ENCODE peak calls at places on chromosome 15, in nine cellular contexts. One of them, this sample, is unnamed.

GRCh38 chr15:69540622-69541021 is 88.0 kb downstream of the RPLP1 start:
- DNase-seq in choroid plexus epithelial cell: no peak
- DNase-seq in progenitor cell of endocrine pancreas: no peak
- DNase-seq in GM20000: no peak
- DNase-seq in heart left ventricle: no peak
- DNase-seq in cardiac muscle cell: no peak
- DNase-seq in WTC11: no peak
- DNase-seq in mucosa of descending colon: no peak
- DNase-seq in tibial artery: no peak
- DNase-seq in this sample: no peak

GRCh38 chr15:82051664-82052063 is 5.8 kb upstream of the MEX3B start:
- DNase-seq in GM20000: no peak
- DNase-seq in tibial artery: no peak
- DNase-seq in heart left ventricle: peak
- DNase-seq in choroid plexus epithelial cell: peak
- DNase-seq in cardiac muscle cell: peak
- DNase-seq in WTC11: no peak
- DNase-seq in progenitor cell of endocrine pancreas: no peak
- DNase-seq in mucosa of descending colon: no peak
- DNase-seq in this sample: no peak

GRCh38 chr15:34583399-34584320 is at the start of gene GOLGA8B:
- DNase-seq in choroid plexus epithelial cell: peak
- DNase-seq in mucosa of descending colon: peak
- DNase-seq in WTC11: peak
- DNase-seq in cardiac muscle cell: peak
- DNase-seq in GM20000: peak
- DNase-seq in heart left ventricle: peak
- DNase-seq in progenitor cell of endocrine pancreas: peak
- DNase-seq in tibial artery: no peak
- DNase-seq in this sample: peak

GRCh38 chr15:60937278-60937677 is 291.8 kb downstream of the RORA start:
- DNase-seq in cardiac muscle cell: no peak
- DNase-seq in tibial artery: no peak
- DNase-seq in progenitor cell of endocrine pancreas: no peak
- DNase-seq in WTC11: no peak
- DNase-seq in GM20000: no peak
- DNase-seq in choroid plexus epithelial cell: no peak
- DNase-seq in mucosa of descending colon: no peak
- DNase-seq in heart left ventricle: no peak
- DNase-seq in this sample: no peak

GRCh38 chr15:27527490-27528067 is 556.6 kb downstream of the GABRG3 start:
- DNase-seq in tibial artery: no peak
- DNase-seq in heart left ventricle: no peak
- DNase-seq in choroid plexus epithelial cell: no peak
- DNase-seq in GM20000: no peak
- DNase-seq in WTC11: peak
- DNase-seq in mucosa of descending colon: no peak
- DNase-seq in cardiac muscle cell: no peak
- DNase-seq in progenitor cell of endocrine pancreas: no peak
- DNase-seq in this sample: no peak

GRCh38 chr15:36810656-36811449 is 231.4 kb downstream of the CDIN1 start:
- DNase-seq in mucosa of descending colon: no peak
- DNase-seq in heart left ventricle: no peak
- DNase-seq in progenitor cell of endocrine pancreas: no peak
- DNase-seq in cardiac muscle cell: no peak
- DNase-seq in GM20000: no peak
- DNase-seq in choroid plexus epithelial cell: no peak
- DNase-seq in WTC11: peak
- DNase-seq in tibial artery: no peak
- DNase-seq in this sample: no peak

GRCh38 chr15:51647128-51647562 is 24.6 kb upstream of the DMXL2 start:
- DNase-seq in tibial artery: peak
- DNase-seq in WTC11: no peak
- DNase-seq in progenitor cell of endocrine pancreas: no peak
- DNase-seq in cardiac muscle cell: peak
- DNase-seq in heart left ventricle: peak
- DNase-seq in choroid plexus epithelial cell: peak
- DNase-seq in GM20000: no peak
- DNase-seq in mucosa of descending colon: peak
- DNase-seq in this sample: no peak

GRCh38 chr15:40445411-40446055 is 4.8 kb downstream of the BAHD1 start:
- DNase-seq in GM20000: no peak
- DNase-seq in choroid plexus epithelial cell: peak
- DNase-seq in WTC11: no peak
- DNase-seq in tibial artery: no peak
- DNase-seq in heart left ventricle: peak
- DNase-seq in cardiac muscle cell: no peak
- DNase-seq in mucosa of descending colon: no peak
- DNase-seq in progenitor cell of endocrine pancreas: no peak
- DNase-seq in this sample: no peak

GRCh38 chr15:70324001-70324974 is 226.6 kb upstream of the TLE3 start:
- DNase-seq in WTC11: no peak
- DNase-seq in choroid plexus epithelial cell: peak
- DNase-seq in progenitor cell of endocrine pancreas: no peak
- DNase-seq in GM20000: no peak
- DNase-seq in tibial artery: peak
- DNase-seq in mucosa of descending colon: no peak
- DNase-seq in cardiac muscle cell: no peak
- DNase-seq in heart left ventricle: no peak
- DNase-seq in this sample: peak

GRCh38 chr15:83733206-83733605 is 79.3 kb downstream of the ADAMTSL3 start:
- DNase-seq in GM20000: no peak
- DNase-seq in mucosa of descending colon: no peak
- DNase-seq in heart left ventricle: no peak
- DNase-seq in progenitor cell of endocrine pancreas: no peak
- DNase-seq in cardiac muscle cell: peak
- DNase-seq in tibial artery: no peak
- DNase-seq in choroid plexus epithelial cell: peak
- DNase-seq in WTC11: no peak
- DNase-seq in this sample: no peak

GRCh38 chr15:34011476-34011875 is 27.5 kb downstream of the AVEN start:
- DNase-seq in progenitor cell of endocrine pancreas: no peak
- DNase-seq in cardiac muscle cell: no peak
- DNase-seq in GM20000: no peak
- DNase-seq in mucosa of descending colon: no peak
- DNase-seq in choroid plexus epithelial cell: no peak
- DNase-seq in WTC11: no peak
- DNase-seq in tibial artery: no peak
- DNase-seq in heart left ventricle: no peak
- DNase-seq in this sample: no peak

GRCh38 chr15:48888836-48889235 is 10.9 kb downstream of the EID1 start:
- DNase-seq in progenitor cell of endocrine pancreas: no peak
- DNase-seq in heart left ventricle: no peak
- DNase-seq in GM20000: no peak
- DNase-seq in WTC11: no peak
- DNase-seq in choroid plexus epithelial cell: no peak
- DNase-seq in cardiac muscle cell: no peak
- DNase-seq in mucosa of descending colon: no peak
- DNase-seq in tibial artery: no peak
- DNase-seq in this sample: no peak

GRCh38 chr15:71278989-71279756 is 163.9 kb downstream of the THSD4 start:
- DNase-seq in choroid plexus epithelial cell: peak
- DNase-seq in GM20000: no peak
- DNase-seq in cardiac muscle cell: peak
- DNase-seq in heart left ventricle: peak
- DNase-seq in tibial artery: peak
- DNase-seq in mucosa of descending colon: no peak
- DNase-seq in WTC11: no peak
- DNase-seq in progenitor cell of endocrine pancreas: no peak
- DNase-seq in this sample: no peak

GRCh38 chr15:62639906-62640605 is 402.5 kb upstream of the TPM1 start:
- DNase-seq in tibial artery: no peak
- DNase-seq in mucosa of descending colon: no peak
- DNase-seq in choroid plexus epithelial cell: no peak
- DNase-seq in progenitor cell of endocrine pancreas: no peak
- DNase-seq in GM20000: no peak
- DNase-seq in WTC11: no peak
- DNase-seq in cardiac muscle cell: no peak
- DNase-seq in heart left ventricle: no peak
- DNase-seq in this sample: no peak

GRCh38 chr15:53549697-53550315 is 209.7 kb downstream of the WDR72 start:
- DNase-seq in WTC11: no peak
- DNase-seq in choroid plexus epithelial cell: no peak
- DNase-seq in cardiac muscle cell: no peak
- DNase-seq in GM20000: no peak
- DNase-seq in heart left ventricle: no peak
- DNase-seq in mucosa of descending colon: no peak
- DNase-seq in progenitor cell of endocrine pancreas: no peak
- DNase-seq in tibial artery: no peak
- DNase-seq in this sample: no peak

GRCh38 chr15:88450125-88450798 is 16.9 kb downstream of the MRPL46 start:
- DNase-seq in WTC11: peak
- DNase-seq in choroid plexus epithelial cell: peak
- DNase-seq in heart left ventricle: peak
- DNase-seq in GM20000: peak
- DNase-seq in cardiac muscle cell: peak
- DNase-seq in tibial artery: no peak
- DNase-seq in mucosa of descending colon: peak
- DNase-seq in progenitor cell of endocrine pancreas: peak
- DNase-seq in this sample: peak

GRCh38 chr15:59137566-59137965 is 32.6 kb downstream of the CCNB2 start:
- DNase-seq in GM20000: peak
- DNase-seq in choroid plexus epithelial cell: no peak
- DNase-seq in tibial artery: no peak
- DNase-seq in heart left ventricle: no peak
- DNase-seq in mucosa of descending colon: no peak
- DNase-seq in WTC11: no peak
- DNase-seq in progenitor cell of endocrine pancreas: no peak
- DNase-seq in cardiac muscle cell: no peak
- DNase-seq in this sample: no peak

GRCh38 chr15:29122506-29122905 is 147.1 kb downstream of the NSMCE3 start:
- DNase-seq in GM20000: no peak
- DNase-seq in mucosa of descending colon: no peak
- DNase-seq in progenitor cell of endocrine pancreas: no peak
- DNase-seq in choroid plexus epithelial cell: no peak
- DNase-seq in tibial artery: no peak
- DNase-seq in WTC11: no peak
- DNase-seq in cardiac muscle cell: no peak
- DNase-seq in heart left ventricle: no peak
- DNase-seq in this sample: no peak

GRCh38 chr15:71366926-71367325 is 251.7 kb downstream of the THSD4 start:
- DNase-seq in mucosa of descending colon: no peak
- DNase-seq in choroid plexus epithelial cell: peak
- DNase-seq in cardiac muscle cell: no peak
- DNase-seq in tibial artery: no peak
- DNase-seq in progenitor cell of endocrine pancreas: no peak
- DNase-seq in WTC11: no peak
- DNase-seq in heart left ventricle: no peak
- DNase-seq in GM20000: no peak
- DNase-seq in this sample: no peak

GRCh38 chr15:74964794-74965193 is 8.2 kb upstream of the RPP25 start:
- DNase-seq in mucosa of descending colon: no peak
- DNase-seq in tibial artery: no peak
- DNase-seq in cardiac muscle cell: peak
- DNase-seq in heart left ventricle: no peak
- DNase-seq in choroid plexus epithelial cell: peak
- DNase-seq in GM20000: no peak
- DNase-seq in progenitor cell of endocrine pancreas: no peak
- DNase-seq in WTC11: no peak
- DNase-seq in this sample: no peak
- TF ChIP-seq CTCF in mucosa of descending colon: no peak
- TF ChIP-seq CTCF in tibial artery: no peak
- TF ChIP-seq CTCF in cardiac muscle cell: no peak
- TF ChIP-seq CTCF in heart left ventricle: no peak
- TF ChIP-seq CTCF in choroid plexus epithelial cell: no peak
- TF ChIP-seq CTCF in GM20000: no peak
- TF ChIP-seq CTCF in progenitor cell of endocrine pancreas: no peak
- TF ChIP-seq CTCF in WTC11: no peak
- TF ChIP-seq CTCF in this sample: no peak

DNA sequence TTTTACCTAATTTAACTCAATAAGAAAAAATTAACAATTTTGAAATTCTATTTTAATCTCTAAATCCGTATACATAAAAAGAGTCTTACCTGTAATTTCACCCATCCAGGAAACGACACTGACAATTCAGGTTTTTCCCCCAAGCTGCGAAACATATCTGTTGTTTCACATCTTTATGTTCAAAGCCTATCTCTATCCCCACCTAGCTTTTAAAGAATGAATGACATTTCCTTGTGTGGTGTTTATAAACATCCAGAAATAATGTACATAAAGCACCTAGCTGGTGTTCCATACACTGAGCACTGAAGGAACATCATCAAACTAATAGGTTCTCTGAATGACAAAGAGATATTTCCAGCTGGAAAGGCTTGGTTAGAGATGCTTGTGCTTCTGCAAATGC is 867.8 kb downstream of the SQOR start:
- DNase-seq in tibial artery: no peak
- DNase-seq in WTC11: no peak
- DNase-seq in choroid plexus epithelial cell: no peak
- DNase-seq in cardiac muscle cell: no peak
- DNase-seq in progenitor cell of endocrine pancreas: no peak
- DNase-seq in heart left ventricle: no peak
- DNase-seq in GM20000: no peak
- DNase-seq in mucosa of descending colon: no peak
- DNase-seq in this sample: no peak
- TF ChIP-seq CTCF in tibial artery: peak
- TF ChIP-seq CTCF in WTC11: peak
- TF ChIP-seq CTCF in choroid plexus epithelial cell: no peak
- TF ChIP-seq CTCF in cardiac muscle cell: no peak
- TF ChIP-seq CTCF in progenitor cell of endocrine pancreas: no peak
- TF ChIP-seq CTCF in heart left ventricle: peak
- TF ChIP-seq CTCF in GM20000: no peak
- TF ChIP-seq CTCF in mucosa of descending colon: no peak
- TF ChIP-seq CTCF in this sample: peak

DNA sequence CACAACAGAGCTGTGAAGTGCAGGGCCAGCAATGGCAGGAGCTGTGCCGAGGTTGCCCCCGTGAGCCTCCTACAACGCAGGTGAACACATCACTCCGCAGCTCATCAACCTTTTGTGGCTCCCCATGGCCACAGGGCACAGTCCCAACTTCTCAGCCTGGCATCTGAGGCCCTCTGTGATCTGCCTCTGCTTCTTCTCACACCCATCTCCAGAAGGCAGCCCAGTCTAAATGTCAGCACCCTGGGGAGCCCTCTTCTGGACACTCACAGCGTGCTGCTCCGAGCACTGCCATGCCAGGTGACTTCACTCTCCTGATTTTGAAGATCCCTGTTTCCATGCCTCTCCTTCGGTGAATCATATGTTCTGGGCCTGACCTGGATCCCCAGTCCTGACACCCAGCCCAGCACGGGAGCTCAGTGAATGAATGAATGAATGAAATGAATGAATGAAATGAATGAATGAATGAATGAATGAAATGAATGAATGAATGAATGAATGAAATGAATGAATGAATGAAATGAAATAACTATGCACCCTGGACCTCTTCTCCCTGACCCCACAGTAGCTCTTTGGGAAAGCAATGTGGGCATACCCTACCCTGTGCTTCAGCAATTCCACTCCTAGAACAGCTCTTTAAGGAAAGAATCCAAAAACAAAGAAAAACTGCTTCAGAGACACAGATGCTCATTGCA is 17.9 kb upstream of the SKIC8 start:
- DNase-seq in choroid plexus epithelial cell: no peak
- DNase-seq in mucosa of descending colon: peak
- DNase-seq in cardiac muscle cell: no peak
- DNase-seq in tibial artery: no peak
- DNase-seq in progenitor cell of endocrine pancreas: no peak
- DNase-seq in heart left ventricle: no peak
- DNase-seq in WTC11: no peak
- DNase-seq in GM20000: no peak
- DNase-seq in this sample: no peak
- TF ChIP-seq CTCF in choroid plexus epithelial cell: peak
- TF ChIP-seq CTCF in mucosa of descending colon: no peak
- TF ChIP-seq CTCF in cardiac muscle cell: peak
- TF ChIP-seq CTCF in tibial artery: no peak
- TF ChIP-seq CTCF in progenitor cell of endocrine pancreas: no peak
- TF ChIP-seq CTCF in heart left ventricle: no peak
- TF ChIP-seq CTCF in WTC11: no peak
- TF ChIP-seq CTCF in GM20000: no peak
- TF ChIP-seq CTCF in this sample: no peak

GRCh38 chr15:55827204-55827603 is 84.3 kb upstream of the PRTG start:
- DNase-seq in tibial artery: no peak
- DNase-seq in mucosa of descending colon: no peak
- DNase-seq in heart left ventricle: no peak
- DNase-seq in progenitor cell of endocrine pancreas: no peak
- DNase-seq in WTC11: no peak
- DNase-seq in choroid plexus epithelial cell: no peak
- DNase-seq in cardiac muscle cell: no peak
- DNase-seq in GM20000: no peak
- DNase-seq in this sample: no peak
- TF ChIP-seq CTCF in tibial artery: no peak
- TF ChIP-seq CTCF in mucosa of descending colon: no peak
- TF ChIP-seq CTCF in heart left ventricle: no peak
- TF ChIP-seq CTCF in progenitor cell of endocrine pancreas: peak
- TF ChIP-seq CTCF in WTC11: no peak
- TF ChIP-seq CTCF in choroid plexus epithelial cell: no peak
- TF ChIP-seq CTCF in cardiac muscle cell: no peak
- TF ChIP-seq CTCF in GM20000: no peak
- TF ChIP-seq CTCF in this sample: peak